ENCODE peak calls at places on chromosomes 11 and 22, in five cellular contexts. One of them, this sample, is unnamed. For H3K36me3, the result is how much of the 10 kb centered on the place peaks cover.

GRCh38 chr22:32900856-32901255 is 99.4 kb downstream of the TIMP3 start:
- DNase-seq in kidney: no peak
- DNase-seq in psoas muscle: no peak
- DNase-seq in colonic mucosa: no peak
- DNase-seq in IMR-90: no peak
- DNase-seq in this sample: no peak

GRCh38 chr11:74085542-74085892 is 76.6 kb upstream of the UCP3 start:
- DNase-seq in kidney: no peak
- DNase-seq in psoas muscle: no peak
- DNase-seq in colonic mucosa: peak
- DNase-seq in IMR-90: peak
- DNase-seq in this sample: no peak

GRCh38 chr22:19360300-19360792 is 68.8 kb upstream of the CLTCL1 start:
- DNase-seq in kidney: no peak
- DNase-seq in psoas muscle: no peak
- DNase-seq in colonic mucosa: no peak
- DNase-seq in IMR-90: no peak
- DNase-seq in this sample: no peak

GRCh38 chr11:86183694-86184093 is 60.9 kb upstream of the EED start:
- DNase-seq in kidney: no peak
- DNase-seq in psoas muscle: no peak
- DNase-seq in colonic mucosa: no peak
- DNase-seq in IMR-90: peak
- DNase-seq in this sample: no peak

GRCh38 chr22:36069368-36069767 is 40.7 kb upstream of the RBFOX2 start:
- DNase-seq in kidney: no peak
- DNase-seq in psoas muscle: no peak
- DNase-seq in colonic mucosa: no peak
- DNase-seq in IMR-90: no peak
- DNase-seq in this sample: no peak

GRCh38 chr22:17698948-17699347 is 60.4 kb downstream of the BCL2L13 start:
- DNase-seq in kidney: no peak
- DNase-seq in psoas muscle: no peak
- DNase-seq in colonic mucosa: no peak
- DNase-seq in IMR-90: no peak
- DNase-seq in this sample: no peak

GRCh38 chr11:35615911-35616900 is 2.1 kb upstream of the FJX1 start:
- DNase-seq in kidney: no peak
- DNase-seq in psoas muscle: no peak
- DNase-seq in colonic mucosa: no peak
- DNase-seq in IMR-90: peak
- DNase-seq in this sample: no peak

GRCh38 chr22:44441401-44442185 is 56.4 kb downstream of the RTL6 start:
- DNase-seq in kidney: peak
- DNase-seq in psoas muscle: no peak
- DNase-seq in colonic mucosa: no peak
- DNase-seq in IMR-90: no peak
- DNase-seq in this sample: no peak

GRCh38 chr11:119195680-119196079 is 10.4 kb downstream of the NHERF4 start:
- DNase-seq in kidney: no peak
- DNase-seq in psoas muscle: no peak
- DNase-seq in colonic mucosa: peak
- DNase-seq in IMR-90: peak
- DNase-seq in this sample: peak

GRCh38 chr11:116874251-116874650 is 36.8 kb upstream of the APOA1 start:
- DNase-seq in kidney: no peak
- DNase-seq in psoas muscle: no peak
- DNase-seq in colonic mucosa: no peak
- DNase-seq in IMR-90: peak
- DNase-seq in this sample: no peak

GRCh38 chr11:2271327-2272240 is 1.2 kb upstream of the ASCL2 start:
- DNase-seq in kidney: peak
- DNase-seq in psoas muscle: peak
- DNase-seq in colonic mucosa: peak
- DNase-seq in IMR-90: no peak
- DNase-seq in this sample: no peak

GRCh38 chr22:43343262-43343988 is at the start of gene SCUBE1:
- DNase-seq in kidney: peak
- DNase-seq in psoas muscle: peak
- DNase-seq in colonic mucosa: peak
- DNase-seq in IMR-90: no peak
- DNase-seq in this sample: peak

GRCh38 chr11:131629925-131630324 is 259.5 kb downstream of the NTM start:
- DNase-seq in kidney: no peak
- DNase-seq in psoas muscle: no peak
- DNase-seq in colonic mucosa: no peak
- DNase-seq in IMR-90: no peak
- DNase-seq in this sample: no peak

GRCh38 chr11:86812981-86813380 is 12.6 kb downstream of the PRSS23 start:
- DNase-seq in kidney: no peak
- DNase-seq in psoas muscle: no peak
- DNase-seq in colonic mucosa: no peak
- DNase-seq in IMR-90: peak
- DNase-seq in this sample: no peak

GRCh38 chr22:27420817-27421361 is 380.7 kb downstream of the MN1 start:
- DNase-seq in kidney: peak
- DNase-seq in psoas muscle: peak
- DNase-seq in colonic mucosa: peak
- DNase-seq in IMR-90: peak
- DNase-seq in this sample: peak

GRCh38 chr11:2521681-2522630 is 77.1 kb downstream of the KCNQ1 start:
- DNase-seq in kidney: peak
- DNase-seq in psoas muscle: peak
- DNase-seq in colonic mucosa: peak
- DNase-seq in IMR-90: no peak
- DNase-seq in this sample: peak

DNA sequence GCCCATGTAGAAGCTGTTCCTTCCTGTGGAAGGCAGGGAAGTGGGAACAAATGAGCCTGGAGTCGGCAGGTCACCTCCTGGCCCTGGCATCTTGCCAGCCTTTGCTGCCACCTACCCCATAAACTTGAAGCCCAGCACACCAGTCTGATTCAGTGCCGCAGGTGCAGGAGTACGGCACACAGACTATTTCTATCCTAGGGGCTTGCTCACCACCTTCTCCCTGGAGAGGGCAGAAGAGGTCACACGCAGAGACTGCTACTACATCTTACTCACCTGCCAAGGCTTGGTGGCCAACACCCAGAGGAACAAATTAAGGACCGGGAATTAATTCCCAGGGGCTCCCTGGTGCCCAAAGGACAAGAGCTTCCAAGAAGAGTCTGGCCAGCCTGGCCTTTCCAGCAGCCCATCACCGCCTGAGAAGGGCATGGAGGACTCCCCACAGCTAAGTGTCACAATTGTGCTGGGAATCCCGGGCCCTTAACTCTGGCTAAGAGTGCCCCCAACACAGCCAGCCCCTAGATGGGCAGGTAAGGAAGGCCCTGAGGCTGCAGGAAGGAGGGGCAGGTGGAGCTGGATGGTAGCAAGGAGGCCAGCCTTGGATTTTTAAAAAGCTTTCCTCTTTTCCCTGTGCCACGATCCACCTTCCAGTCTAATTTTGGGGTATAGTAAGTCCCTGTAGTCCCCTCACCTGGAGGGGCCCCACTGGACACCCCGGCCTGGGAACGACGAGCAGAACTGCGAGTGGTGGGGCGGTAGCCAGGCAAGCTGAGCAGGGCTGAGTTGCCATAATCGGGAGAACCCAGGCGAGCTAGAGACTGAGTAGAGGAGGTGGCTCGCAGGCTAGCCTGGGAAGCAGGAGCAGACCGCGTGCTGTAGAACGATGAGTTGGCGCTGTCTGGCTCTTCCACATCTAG is 6.9 kb downstream of the IL18BP start:
- DNase-seq in kidney: peak
- DNase-seq in psoas muscle: no peak
- DNase-seq in colonic mucosa: no peak
- DNase-seq in IMR-90: no peak
- DNase-seq in this sample: no peak
- H3K27ac ChIP-seq in kidney: no peak
- H3K27ac ChIP-seq in psoas muscle: no peak
- H3K27ac ChIP-seq in colonic mucosa: no peak
- H3K27ac ChIP-seq in IMR-90: no peak
- H3K27ac ChIP-seq in this sample: no peak

GRCh38 chr11:64298966-64299846 is 952 bp upstream of the CATSPERZ start:
- DNase-seq in kidney: peak
- DNase-seq in psoas muscle: peak
- DNase-seq in colonic mucosa: peak
- DNase-seq in IMR-90: no peak
- DNase-seq in this sample: peak
- H3K4me3 ChIP-seq in kidney: no peak
- H3K4me3 ChIP-seq in psoas muscle: peak
- H3K4me3 ChIP-seq in colonic mucosa: peak
- H3K4me3 ChIP-seq in IMR-90: peak
- H3K4me3 ChIP-seq in this sample: peak

GRCh38 chr11:18091731-18092130 is 14.2 kb downstream of the SAAL1 start:
- DNase-seq in kidney: no peak
- DNase-seq in psoas muscle: no peak
- DNase-seq in colonic mucosa: no peak
- DNase-seq in IMR-90: peak
- DNase-seq in this sample: no peak
- H3K36me3 ChIP-seq in kidney: under half
- H3K36me3 ChIP-seq in psoas muscle: half or more
- H3K36me3 ChIP-seq in colonic mucosa: under half
- H3K36me3 ChIP-seq in IMR-90: under half
- H3K36me3 ChIP-seq in this sample: half or more

GRCh38 chr22:38741576-38741975 is 14.2 kb downstream of the SUN2 start:
- DNase-seq in kidney: no peak
- DNase-seq in psoas muscle: peak
- DNase-seq in colonic mucosa: no peak
- DNase-seq in IMR-90: no peak
- DNase-seq in this sample: no peak

GRCh38 chr22:38748487-38749136 is 7.2 kb downstream of the SUN2 start:
- DNase-seq in kidney: peak
- DNase-seq in psoas muscle: no peak
- DNase-seq in colonic mucosa: no peak
- DNase-seq in IMR-90: no peak
- DNase-seq in this sample: no peak

GRCh38 chr22:38745676-38746460 is 9.9 kb downstream of the SUN2 start:
- DNase-seq in kidney: no peak
- DNase-seq in psoas muscle: no peak
- DNase-seq in colonic mucosa: peak
- DNase-seq in IMR-90: no peak
- DNase-seq in this sample: no peak

GRCh38 chr22:38742176-38742942 is 13.4 kb downstream of the SUN2 start:
- DNase-seq in kidney: no peak
- DNase-seq in psoas muscle: peak
- DNase-seq in colonic mucosa: no peak
- DNase-seq in IMR-90: no peak
- DNase-seq in this sample: no peak

DNA sequence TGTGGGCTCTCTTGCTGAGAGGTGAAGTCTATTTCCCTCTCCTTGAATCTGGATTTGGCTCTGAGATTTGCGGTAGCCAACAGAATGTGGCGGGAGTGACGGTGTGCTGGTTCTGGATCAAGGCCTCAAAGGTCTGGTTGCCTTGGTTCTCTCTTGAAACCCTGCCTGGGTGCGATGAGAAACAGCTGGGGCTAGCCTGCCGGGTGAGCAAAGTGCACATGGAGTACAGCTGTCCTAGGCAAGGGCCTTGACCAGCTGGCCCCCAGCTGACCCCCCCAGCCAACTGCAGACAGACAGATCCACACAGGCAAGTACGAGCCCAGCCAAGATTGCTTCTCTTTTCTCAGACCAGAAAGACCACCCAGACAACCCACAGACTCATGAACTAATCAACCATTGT is 10.8 kb downstream of the SUN2 start:
- DNase-seq in kidney: no peak
- DNase-seq in psoas muscle: no peak
- DNase-seq in colonic mucosa: no peak
- DNase-seq in IMR-90: no peak
- DNase-seq in this sample: no peak
- H3K27ac ChIP-seq in kidney: no peak
- H3K27ac ChIP-seq in psoas muscle: no peak
- H3K27ac ChIP-seq in colonic mucosa: no peak
- H3K27ac ChIP-seq in IMR-90: no peak
- H3K27ac ChIP-seq in this sample: no peak